ENCODE peak calls at places on chromosomes 7 and 10, in five cellular contexts. One of them, this sample, is unnamed. For H3K36me3, the result is how much of the 10 kb centered on the place peaks cover.

GRCh38 chr7:74599251-74599650 is 58.3 kb upstream of the GTF2I start:
- DNase-seq in testis: no peak
- DNase-seq in CD8-positive, alpha-beta T cell: no peak
- DNase-seq in CD4-positive, alpha-beta memory T cell: no peak
- DNase-seq in GM23248: no peak
- DNase-seq in this sample: no peak

GRCh38 chr10:43942096-43942885 is 293.6 kb upstream of the ZNF32 start:
- DNase-seq in testis: no peak
- DNase-seq in CD8-positive, alpha-beta T cell: no peak
- DNase-seq in CD4-positive, alpha-beta memory T cell: no peak
- DNase-seq in GM23248: peak
- DNase-seq in this sample: no peak

GRCh38 chr7:33185786-33186185 is 56.4 kb downstream of the BBS9 start:
- DNase-seq in testis: no peak
- DNase-seq in CD8-positive, alpha-beta T cell: no peak
- DNase-seq in CD4-positive, alpha-beta memory T cell: peak
- DNase-seq in GM23248: peak
- DNase-seq in this sample: no peak

GRCh38 chr10:14758994-14759664 is 15.6 kb downstream of the FAM107B start:
- DNase-seq in testis: no peak
- DNase-seq in CD8-positive, alpha-beta T cell: no peak
- DNase-seq in CD4-positive, alpha-beta memory T cell: peak
- DNase-seq in GM23248: no peak
- DNase-seq in this sample: no peak

GRCh38 chr7:1659696-1660095 is 10.4 kb upstream of the ELFN1 start:
- DNase-seq in testis: no peak
- DNase-seq in CD8-positive, alpha-beta T cell: no peak
- DNase-seq in CD4-positive, alpha-beta memory T cell: no peak
- DNase-seq in GM23248: peak
- DNase-seq in this sample: no peak

GRCh38 chr10:103594326-103594725 is 100.8 kb downstream of the NEURL1 start:
- DNase-seq in testis: no peak
- DNase-seq in CD8-positive, alpha-beta T cell: no peak
- DNase-seq in CD4-positive, alpha-beta memory T cell: no peak
- DNase-seq in GM23248: no peak
- DNase-seq in this sample: no peak

GRCh38 chr7:92953657-92954056 is 117.3 kb upstream of the CDK6 start:
- DNase-seq in testis: no peak
- DNase-seq in CD8-positive, alpha-beta T cell: no peak
- DNase-seq in CD4-positive, alpha-beta memory T cell: no peak
- DNase-seq in GM23248: peak
- DNase-seq in this sample: peak

GRCh38 chr7:30703756-30704155 is 21.5 kb upstream of the CRHR2 start:
- DNase-seq in testis: no peak
- DNase-seq in CD8-positive, alpha-beta T cell: no peak
- DNase-seq in CD4-positive, alpha-beta memory T cell: no peak
- DNase-seq in GM23248: no peak
- DNase-seq in this sample: no peak

GRCh38 chr10:317926-318325 is 182.7 kb downstream of the ZMYND11 start:
- DNase-seq in testis: no peak
- DNase-seq in CD8-positive, alpha-beta T cell: no peak
- DNase-seq in CD4-positive, alpha-beta memory T cell: no peak
- DNase-seq in GM23248: no peak
- DNase-seq in this sample: peak

GRCh38 chr7:638256-639011 is 88.1 kb upstream of the DNAAF5 start:
- DNase-seq in testis: no peak
- DNase-seq in CD8-positive, alpha-beta T cell: no peak
- DNase-seq in CD4-positive, alpha-beta memory T cell: no peak
- DNase-seq in GM23248: no peak
- DNase-seq in this sample: no peak

GRCh38 chr7:108015740-108016139 is 12.8 kb upstream of the LAMB1 start:
- DNase-seq in testis: no peak
- DNase-seq in CD8-positive, alpha-beta T cell: no peak
- DNase-seq in CD4-positive, alpha-beta memory T cell: no peak
- DNase-seq in GM23248: no peak
- DNase-seq in this sample: no peak

GRCh38 chr7:47292832-47293309 is 289.0 kb downstream of the TNS3 start:
- DNase-seq in testis: no peak
- DNase-seq in CD8-positive, alpha-beta T cell: no peak
- DNase-seq in CD4-positive, alpha-beta memory T cell: no peak
- DNase-seq in GM23248: no peak
- DNase-seq in this sample: no peak

GRCh38 chr7:47291461-47292051 is 290.4 kb downstream of the TNS3 start:
- DNase-seq in testis: no peak
- DNase-seq in CD8-positive, alpha-beta T cell: no peak
- DNase-seq in CD4-positive, alpha-beta memory T cell: no peak
- DNase-seq in GM23248: peak
- DNase-seq in this sample: peak

GRCh38 chr7:47294569-47295222 is 287.2 kb downstream of the TNS3 start:
- DNase-seq in testis: no peak
- DNase-seq in CD8-positive, alpha-beta T cell: no peak
- DNase-seq in CD4-positive, alpha-beta memory T cell: no peak
- DNase-seq in GM23248: no peak
- DNase-seq in this sample: no peak

GRCh38 chr7:47295606-47296005 is 286.3 kb downstream of the TNS3 start:
- DNase-seq in testis: no peak
- DNase-seq in CD8-positive, alpha-beta T cell: no peak
- DNase-seq in CD4-positive, alpha-beta memory T cell: no peak
- DNase-seq in GM23248: no peak
- DNase-seq in this sample: no peak

GRCh38 chr7:47293884-47294568 is 287.9 kb downstream of the TNS3 start:
- DNase-seq in testis: peak
- DNase-seq in CD8-positive, alpha-beta T cell: no peak
- DNase-seq in CD4-positive, alpha-beta memory T cell: no peak
- DNase-seq in GM23248: peak
- DNase-seq in this sample: no peak
- H3K36me3 ChIP-seq in testis: under half
- H3K36me3 ChIP-seq in CD8-positive, alpha-beta T cell: under half
- H3K36me3 ChIP-seq in CD4-positive, alpha-beta memory T cell: under half
- H3K36me3 ChIP-seq in GM23248: under half
- H3K36me3 ChIP-seq in this sample: half or more

DNA sequence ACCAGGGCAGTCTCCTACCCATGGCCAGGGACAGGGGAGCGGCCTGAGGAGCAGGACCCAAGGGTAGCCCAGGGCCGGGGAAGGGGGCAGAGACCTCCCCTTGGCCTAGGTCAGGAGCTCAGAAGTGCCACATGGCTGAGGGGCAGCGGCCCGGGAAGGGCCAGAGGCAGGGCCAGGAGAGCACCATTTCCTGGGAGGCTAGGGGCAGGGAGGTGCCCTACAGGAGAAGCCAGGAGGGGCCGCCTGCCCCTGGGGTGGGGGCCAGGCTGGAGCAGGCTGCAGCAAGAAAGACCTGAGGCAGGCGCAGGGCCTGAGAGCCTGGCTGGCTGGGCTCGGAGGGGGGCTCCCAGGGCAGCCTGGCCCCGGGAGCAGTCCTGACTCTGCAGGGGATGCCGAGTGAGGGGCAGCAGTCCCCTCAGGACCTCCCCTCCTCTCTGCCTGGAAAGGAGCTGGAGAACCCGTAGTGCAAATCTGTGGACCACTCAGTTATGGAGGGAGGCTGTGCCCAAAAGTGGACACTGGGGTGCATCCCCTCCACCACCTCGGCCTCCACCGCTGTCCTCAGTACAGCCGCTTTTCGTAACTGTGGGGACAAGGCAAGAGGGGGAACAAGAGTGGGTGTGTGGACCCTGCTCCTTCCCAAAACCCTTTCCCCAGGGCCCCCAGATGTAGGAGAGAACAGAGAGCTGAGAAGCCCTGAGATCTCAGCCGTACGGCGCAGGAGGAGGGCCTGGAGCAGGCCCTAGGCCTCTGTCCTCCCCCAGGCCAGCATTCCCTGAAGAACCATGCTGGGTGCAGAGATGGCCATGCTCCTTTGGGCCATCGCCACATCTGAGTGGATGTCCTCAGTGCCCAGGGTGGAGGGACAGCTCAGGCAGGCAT is 17.1 kb downstream of the IMPDH1 start:
- DNase-seq in testis: no peak
- DNase-seq in CD8-positive, alpha-beta T cell: no peak
- DNase-seq in CD4-positive, alpha-beta memory T cell: no peak
- DNase-seq in GM23248: no peak
- DNase-seq in this sample: no peak
- H3K36me3 ChIP-seq in testis: under half
- H3K36me3 ChIP-seq in CD8-positive, alpha-beta T cell: under half
- H3K36me3 ChIP-seq in CD4-positive, alpha-beta memory T cell: under half
- H3K36me3 ChIP-seq in GM23248: under half
- H3K36me3 ChIP-seq in this sample: under half

GRCh38 chr10:61754553-61755540 is 92.1 kb downstream of the CABCOCO1 start:
- DNase-seq in testis: no peak
- DNase-seq in CD8-positive, alpha-beta T cell: no peak
- DNase-seq in CD4-positive, alpha-beta memory T cell: no peak
- DNase-seq in GM23248: peak
- DNase-seq in this sample: no peak
- H3K36me3 ChIP-seq in testis: under half
- H3K36me3 ChIP-seq in CD8-positive, alpha-beta T cell: under half
- H3K36me3 ChIP-seq in CD4-positive, alpha-beta memory T cell: under half
- H3K36me3 ChIP-seq in GM23248: under half
- H3K36me3 ChIP-seq in this sample: under half

GRCh38 chr7:22329816-22330524 is 27.0 kb downstream of the RAPGEF5 start:
- DNase-seq in testis: peak
- DNase-seq in CD8-positive, alpha-beta T cell: no peak
- DNase-seq in CD4-positive, alpha-beta memory T cell: no peak
- DNase-seq in GM23248: no peak
- DNase-seq in this sample: no peak
- H3K36me3 ChIP-seq in testis: under half
- H3K36me3 ChIP-seq in CD8-positive, alpha-beta T cell: under half
- H3K36me3 ChIP-seq in CD4-positive, alpha-beta memory T cell: under half
- H3K36me3 ChIP-seq in GM23248: under half
- H3K36me3 ChIP-seq in this sample: under half

DNA sequence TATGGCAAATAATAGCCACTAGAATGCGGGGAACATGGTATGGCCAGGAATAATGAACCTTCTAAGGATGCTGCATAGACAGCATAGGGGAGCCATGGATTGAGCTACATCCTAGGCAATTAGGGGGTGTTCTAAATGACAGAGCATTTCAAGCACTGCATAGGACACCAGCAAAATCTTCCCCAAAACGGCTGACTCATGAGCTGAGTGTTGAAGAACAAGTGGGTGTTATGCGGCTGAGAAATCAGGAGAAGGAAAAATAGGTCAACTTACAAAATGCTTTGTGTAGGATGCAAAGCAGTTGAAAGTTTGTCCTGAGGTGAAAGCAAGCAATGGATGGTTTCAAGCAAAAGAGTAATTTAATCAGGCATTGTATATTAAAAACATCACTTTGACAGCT is 1023.5 kb upstream of the C7orf33 start:
- DNase-seq in testis: no peak
- DNase-seq in CD8-positive, alpha-beta T cell: no peak
- DNase-seq in CD4-positive, alpha-beta memory T cell: no peak
- DNase-seq in GM23248: peak
- DNase-seq in this sample: no peak
- H3K36me3 ChIP-seq in testis: under half
- H3K36me3 ChIP-seq in CD8-positive, alpha-beta T cell: under half
- H3K36me3 ChIP-seq in CD4-positive, alpha-beta memory T cell: under half
- H3K36me3 ChIP-seq in GM23248: under half
- H3K36me3 ChIP-seq in this sample: under half